ENCODE peak calls at places on chromosome 2, in ten cellular contexts. Z is AG10803, V is AG09309, M is fibroblast of the aortic adventitia, G is suprapubic skin, E is choroid plexus epithelial cell, I is lower lobe of right lung, D is foreskin fibroblast, N is MCF 10A, P is upper lobe of right lung. B is an unnamed sample.

GRCh38 chr2:162073776-162074578 is at the start of gene DPP4:
- DNase-seq in G (no peak), E (no peak), P (peak), I (peak), M (no peak), D (peak), Z (peak), V (no peak), N (no peak), B (no peak)

GRCh38 chr2:8174641-8175257 is 507.1 kb upstream of the ID2 start:
- DNase-seq in Z (no peak), I (no peak), V (no peak), M (peak), G (no peak), E (no peak), D (peak), P (no peak), N (peak), B (no peak)

GRCh38 chr2:236510049-236510448 is 59.6 kb upstream of the ACKR3 start:
- DNase-seq in P (no peak), D (no peak), E (no peak), V (no peak), I (no peak), G (no peak), N (no peak), Z (no peak), M (no peak), B (no peak)

GRCh38 chr2:163198007-163198406 is 359.4 kb upstream of the KCNH7 start:
- DNase-seq in V (no peak), D (no peak), G (no peak), Z (no peak), P (no peak), E (no peak), M (no peak), I (no peak), N (no peak), B (no peak)

GRCh38 chr2:222305510-222306392 is 7.0 kb upstream of the PAX3 start:
- DNase-seq in N (no peak), V (no peak), M (peak), Z (no peak), D (peak), G (peak), E (peak), P (no peak), I (no peak), B (no peak)

GRCh38 chr2:43024515-43024962 is 201.9 kb downstream of the ZFP36L2 start:
- DNase-seq in P (peak), D (peak), I (no peak), V (no peak), M (peak), N (peak), E (peak), G (no peak), Z (peak), B (peak)

GRCh38 chr2:38552259-38552658 is 50.5 kb downstream of the HNRNPLL start:
- DNase-seq in Z (no peak), G (no peak), P (no peak), V (no peak), N (no peak), D (no peak), M (no peak), E (peak), I (no peak), B (no peak)

GRCh38 chr2:204971219-204971907 is 426.1 kb downstream of the PARD3B start:
- DNase-seq in Z (no peak), V (no peak), N (no peak), D (no peak), I (no peak), M (no peak), G (no peak), E (no peak), P (no peak), B (no peak)

GRCh38 chr2:46492301-46492700 is 12.9 kb downstream of the TMEM247 start:
- DNase-seq in V (no peak), D (no peak), P (no peak), G (no peak), Z (no peak), I (no peak), M (no peak), E (no peak), N (no peak), B (no peak)

GRCh38 chr2:64274399-64275173 is 130.4 kb upstream of the PELI1 start:
- DNase-seq in E (no peak), V (no peak), M (no peak), Z (no peak), G (no peak), N (peak), D (peak), I (no peak), P (no peak), B (no peak)

GRCh38 chr2:186347472-186347871 is 138.6 kb upstream of the ZC3H15 start:
- DNase-seq in I (no peak), G (no peak), M (no peak), V (no peak), D (peak), P (no peak), E (peak), N (peak), Z (no peak), B (no peak)

GRCh38 chr2:177338177-177338721 is 54.3 kb upstream of the AGPS start:
- DNase-seq in I (no peak), G (no peak), P (no peak), D (peak), V (no peak), Z (peak), N (peak), M (peak), E (peak), B (no peak)

GRCh38 chr2:5453648-5454390 is 238.4 kb upstream of the SOX11 start:
- DNase-seq in M (no peak), I (no peak), E (peak), Z (no peak), N (peak), P (no peak), G (no peak), V (no peak), D (no peak), B (no peak)

DNA sequence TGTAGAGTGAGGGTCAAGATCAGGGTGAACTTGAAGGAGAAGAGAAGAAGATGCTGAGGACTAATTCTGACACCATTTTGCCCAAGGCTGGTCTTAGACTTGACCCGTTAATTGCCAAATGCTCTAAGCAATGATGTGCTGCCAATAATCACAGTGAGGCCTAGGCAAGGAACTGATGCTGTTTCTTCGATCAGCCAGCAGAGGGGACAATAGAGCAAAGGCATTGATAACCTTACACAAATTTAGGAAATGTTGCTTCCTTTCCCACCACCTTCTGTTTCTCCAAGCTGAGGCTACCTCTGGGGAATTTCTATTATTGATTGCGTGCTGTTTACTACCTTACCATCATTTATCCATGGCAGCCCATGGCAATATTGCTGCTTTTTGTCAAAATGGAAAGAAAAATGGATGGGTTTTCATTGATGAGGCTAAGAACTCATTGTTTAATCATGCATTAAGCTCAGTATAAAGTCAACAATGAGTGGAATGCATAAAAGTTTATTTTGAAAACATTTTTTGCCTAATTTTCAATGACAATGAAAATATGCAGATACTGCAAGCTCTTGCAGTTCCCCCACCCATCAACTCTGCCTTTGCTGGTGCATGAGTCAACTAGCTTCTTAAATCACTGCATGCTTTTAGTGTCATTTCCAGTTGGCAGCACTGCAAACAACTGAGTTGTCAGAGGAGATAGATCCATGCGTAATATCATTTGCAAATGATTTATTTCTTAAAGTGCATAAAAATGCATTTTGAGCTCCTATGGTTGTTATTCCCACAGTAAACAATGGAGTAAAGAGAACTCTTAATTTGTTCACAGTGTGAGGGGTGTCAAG is 116.4 kb upstream of the NYAP2 start:
- DNase-seq in P (no peak), D (peak), V (no peak), I (no peak), Z (peak), E (peak), M (peak), N (peak), G (no peak), B (no peak)
- TF ChIP-seq CTCF in P (peak), D (peak), V (peak), I (peak), Z (peak), E (peak), M (peak), N (peak), G (peak), B (peak)

GRCh38 chr2:240360645-240361475 is 74.6 kb upstream of the GPC1 start:
- DNase-seq in E (peak), N (no peak), M (peak), I (no peak), V (no peak), D (no peak), Z (no peak), G (no peak), P (no peak), B (no peak)
- TF ChIP-seq CTCF in E (no peak), N (no peak), M (no peak), I (no peak), V (no peak), D (no peak), Z (no peak), G (no peak), P (no peak), B (no peak)

DNA sequence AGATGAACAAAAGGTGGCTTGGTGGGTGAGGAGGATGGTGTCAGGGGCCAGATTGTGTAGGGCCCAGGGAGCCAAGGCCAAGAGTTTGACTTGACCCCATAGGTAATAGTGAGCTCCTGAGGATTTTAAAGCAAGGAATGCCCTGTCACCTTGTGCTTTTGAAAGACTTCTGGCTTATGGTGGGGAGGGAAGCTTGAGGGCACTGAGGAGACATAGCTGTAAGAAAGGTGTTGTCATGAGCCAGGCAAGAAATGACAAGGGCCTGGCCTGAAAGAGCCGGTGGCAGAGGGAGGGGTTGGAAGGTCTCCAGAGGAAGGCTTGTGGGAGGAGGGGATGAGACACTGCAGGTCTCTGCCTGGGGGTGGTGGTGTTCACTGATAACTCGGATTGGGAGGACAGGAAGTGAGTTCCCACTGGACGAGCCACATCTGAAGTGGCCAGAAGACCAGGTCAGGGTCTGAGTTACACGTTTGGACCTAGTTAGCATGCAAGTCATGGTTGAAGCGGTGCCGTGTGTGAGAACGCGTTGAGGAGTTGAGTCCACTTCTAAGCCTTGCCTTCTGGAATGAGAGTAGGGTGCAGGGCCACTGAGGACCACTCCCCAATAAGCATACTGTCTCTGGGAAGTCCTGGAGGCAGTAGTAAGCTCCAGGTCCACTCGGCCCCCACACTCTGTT is 64.3 kb downstream of the TET3 start:
- DNase-seq in N (no peak), G (no peak), M (no peak), Z (no peak), V (no peak), E (no peak), P (no peak), D (no peak), I (no peak), B (no peak)
- TF ChIP-seq CTCF in N (no peak), G (no peak), M (no peak), Z (no peak), V (no peak), E (no peak), P (no peak), D (no peak), I (no peak), B (no peak)

DNA sequence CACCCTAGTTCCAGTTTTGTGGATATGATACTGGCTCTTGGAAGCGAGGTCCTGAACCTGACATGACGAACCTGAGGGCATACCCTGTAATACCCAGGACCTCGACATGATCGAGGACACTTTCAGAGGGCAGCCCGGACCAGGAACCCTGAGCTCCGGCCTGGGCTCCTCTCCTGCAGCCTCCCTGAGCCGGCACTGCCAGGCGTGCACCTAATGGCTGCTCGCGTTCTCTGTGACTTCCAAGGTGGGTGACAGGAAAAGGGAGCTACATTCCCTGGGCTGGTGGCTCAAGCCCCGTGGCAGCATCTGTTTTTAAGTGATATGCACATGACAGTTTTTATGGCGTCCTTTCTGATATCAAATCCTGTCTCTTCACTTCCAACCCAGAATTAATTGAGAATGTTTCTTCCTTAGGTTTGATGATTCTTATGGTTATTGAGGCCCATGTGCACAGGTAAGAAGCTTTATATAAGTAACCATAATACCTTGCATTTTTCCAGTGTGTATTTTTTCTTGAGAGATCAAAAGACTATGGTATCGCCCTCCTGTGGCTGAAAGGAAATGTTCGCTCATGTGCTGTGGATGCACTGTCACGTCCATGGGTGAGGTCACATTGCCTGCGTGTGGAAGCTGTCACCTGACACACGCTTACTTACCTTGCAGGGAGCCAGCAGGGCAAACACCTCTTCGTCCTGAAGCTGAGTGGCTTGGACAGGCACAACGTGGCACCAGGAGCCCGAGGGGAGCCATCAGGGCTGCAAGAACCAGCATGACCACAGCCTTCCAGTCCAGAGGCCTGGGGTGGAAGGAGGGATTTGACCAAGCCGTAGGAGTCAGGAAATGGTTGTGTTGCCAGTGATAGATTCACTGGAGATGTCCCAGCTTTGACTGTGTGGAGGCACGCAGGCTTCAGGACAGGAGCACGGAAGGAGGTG is 367.4 kb upstream of the MYT1L start:
- DNase-seq in Z (no peak), D (no peak), P (no peak), E (peak), V (no peak), N (no peak), I (no peak), G (no peak), M (no peak), B (no peak)
- TF ChIP-seq CTCF in Z (no peak), D (no peak), P (peak), E (no peak), V (no peak), N (no peak), I (no peak), G (no peak), M (no peak), B (no peak)

GRCh38 chr2:9760069-9760910 is 83.0 kb upstream of the TAF1B start:
- DNase-seq in N (no peak), D (no peak), I (no peak), P (no peak), G (no peak), V (no peak), E (no peak), Z (no peak), M (no peak), B (no peak)

GRCh38 chr2:9760911-9761228 is 82.4 kb upstream of the TAF1B start:
- DNase-seq in I (no peak), G (no peak), V (no peak), D (no peak), Z (no peak), P (no peak), N (no peak), M (no peak), E (no peak), B (no peak)

GRCh38 chr2:9756692-9757250 is 86.5 kb upstream of the TAF1B start:
- DNase-seq in N (no peak), V (no peak), I (no peak), M (no peak), G (no peak), D (no peak), E (no peak), Z (no peak), P (peak), B (no peak)

GRCh38 chr2:9757430-9758287 is 85.6 kb upstream of the TAF1B start:
- DNase-seq in V (no peak), P (peak), Z (peak), E (no peak), N (no peak), I (no peak), D (peak), G (no peak), M (peak), B (peak)

GRCh38 chr2:9758741-9759140 is 84.5 kb upstream of the TAF1B start:
- DNase-seq in V (no peak), P (no peak), N (no peak), I (no peak), D (no peak), G (no peak), Z (no peak), M (no peak), E (no peak), B (no peak)
- TF ChIP-seq CTCF in V (no peak), P (no peak), N (no peak), I (no peak), D (no peak), G (no peak), Z (no peak), M (no peak), E (no peak), B (no peak)

GRCh38 chr2:184644685-184645084 is 46.4 kb downstream of the ZNF804A start:
- DNase-seq in G (no peak), N (peak), M (peak), Z (no peak), V (no peak), D (peak), P (no peak), I (no peak), E (peak), B (no peak)
- TF ChIP-seq CTCF in G (no peak), N (no peak), M (peak), Z (peak), V (no peak), D (no peak), P (no peak), I (no peak), E (no peak), B (no peak)

GRCh38 chr2:3536682-3537632 is 17.6 kb upstream of the ADI1 start:
- DNase-seq in V (no peak), D (peak), P (no peak), Z (peak), E (peak), N (peak), G (peak), I (no peak), M (peak), B (no peak)
- TF ChIP-seq CTCF in V (peak), D (peak), P (peak), Z (peak), E (peak), N (no peak), G (peak), I (peak), M (peak), B (peak)

B was measured in thoracic aorta.